ENCODE peak calls at places on chromosomes 6 and 20, in ten cellular contexts. M is H1, T is K562, N is mesenchymal stem cell, U is fibroblast of lung, W is neural progenitor cell, P is GM23248, E is A549, Z is neuronal stem cell, C is Karpas-422. O is an unnamed sample.

GRCh38 chr6:142377112-142377848 is 75.5 kb downstream of the ADGRG6 start:
- DNase-seq in M (peak), T (peak), N (peak), U (no peak), W (peak), P (no peak), E (no peak), Z (no peak), C (no peak), O (peak)

GRCh38 chr6:157557541-157557940 is 176.6 kb downstream of the ZDHHC14 start:
- DNase-seq in M (no peak), T (no peak), N (no peak), U (no peak), W (no peak), P (no peak), E (no peak), Z (no peak), C (no peak), O (no peak)

GRCh38 chr6:43402819-43403218 is 24.5 kb upstream of the ABCC10 start:
- DNase-seq in M (no peak), T (no peak), N (peak), U (no peak), W (no peak), P (peak), E (peak), Z (no peak), C (no peak), O (no peak)

GRCh38 chr6:13044390-13044789 is 283.9 kb downstream of the TBC1D7 start:
- DNase-seq in M (peak), T (peak), N (peak), U (no peak), W (no peak), P (peak), E (peak), Z (no peak), C (peak), O (peak)

GRCh38 chr6:2133718-2134310 is 111.6 kb downstream of the GMDS start:
- DNase-seq in M (no peak), T (no peak), N (no peak), U (no peak), W (no peak), P (no peak), E (no peak), Z (no peak), C (no peak), O (no peak)

GRCh38 chr6:142802124-142802523 is 142.9 kb downstream of the HIVEP2 start:
- DNase-seq in M (no peak), T (no peak), N (peak), U (peak), W (no peak), P (peak), E (peak), Z (no peak), C (no peak), O (peak)

GRCh38 chr6:53795702-53796450 is 1.1 kb downstream of the LRRC1 start:
- DNase-seq in M (peak), T (no peak), N (peak), U (no peak), W (peak), P (peak), E (no peak), Z (peak), C (no peak), O (peak)

GRCh38 chr6:133092199-133092598 is 149.0 kb upstream of the EYA4 start:
- DNase-seq in M (no peak), T (no peak), N (no peak), U (peak), W (no peak), P (no peak), E (no peak), Z (no peak), C (no peak), O (no peak)

GRCh38 chr6:12545837-12546658 is 170.5 kb upstream of the PHACTR1 start:
- DNase-seq in M (no peak), T (no peak), N (peak), U (no peak), W (no peak), P (peak), E (peak), Z (no peak), C (no peak), O (peak)

GRCh38 chr6:3489032-3489757 is 32.3 kb upstream of the SLC22A23 start:
- DNase-seq in M (no peak), T (no peak), N (no peak), U (no peak), W (no peak), P (peak), E (no peak), Z (no peak), C (no peak), O (peak)

GRCh38 chr6:1317302-1317815 is 5.5 kb downstream of the FOXQ1 start:
- DNase-seq in M (no peak), T (no peak), N (no peak), U (no peak), W (no peak), P (no peak), E (no peak), Z (no peak), C (no peak), O (no peak)

GRCh38 chr6:37283786-37284185 is 25.8 kb upstream of the TMEM217 start:
- DNase-seq in M (no peak), T (no peak), N (no peak), U (no peak), W (no peak), P (peak), E (no peak), Z (no peak), C (no peak), O (no peak)

GRCh38 chr20:46229478-46229877 is 78.8 kb downstream of the CDH22 start:
- DNase-seq in M (no peak), T (no peak), N (no peak), U (no peak), W (peak), P (peak), E (no peak), Z (no peak), C (peak), O (no peak)

GRCh38 chr6:27867051-27867940 is 44.9 kb downstream of the OR2B2 start:
- DNase-seq in M (peak), T (peak), N (peak), U (peak), W (peak), P (peak), E (no peak), Z (peak), C (peak), O (peak)

GRCh38 chr6:127737768-127738167 is 160.8 kb downstream of the C6orf58 start:
- DNase-seq in M (no peak), T (no peak), N (no peak), U (peak), W (no peak), P (peak), E (no peak), Z (no peak), C (no peak), O (peak)

GRCh38 chr6:100209323-100210137 is 215.5 kb upstream of the MCHR2 start:
- DNase-seq in M (no peak), T (peak), N (no peak), U (peak), W (no peak), P (peak), E (no peak), Z (no peak), C (no peak), O (no peak)

GRCh38 chr6:42970859-42971612 is 7.9 kb downstream of the PEX6 start:
- DNase-seq in M (no peak), T (peak), N (peak), U (no peak), W (no peak), P (peak), E (no peak), Z (no peak), C (no peak), O (no peak)

GRCh38 chr6:6320901-6321300 is 439 bp upstream of the F13A1 start:
- DNase-seq in M (peak), T (no peak), N (peak), U (no peak), W (peak), P (peak), E (no peak), Z (no peak), C (no peak), O (peak)

GRCh38 chr20:45253260-45253659 is 1.1 kb downstream of the SLPI start:
- DNase-seq in M (no peak), T (no peak), N (no peak), U (no peak), W (no peak), P (no peak), E (no peak), Z (no peak), C (no peak), O (no peak)

GRCh38 chr6:37566209-37566859 is 66.6 kb upstream of the CCDC167 start:
- DNase-seq in M (peak), T (peak), N (peak), U (peak), W (peak), P (peak), E (peak), Z (peak), C (peak), O (peak)

GRCh38 chr6:90434096-90434495 is 137.5 kb upstream of the BACH2 start:
- DNase-seq in M (no peak), T (peak), N (peak), U (no peak), W (peak), P (no peak), E (no peak), Z (no peak), C (no peak), O (no peak)

GRCh38 chr20:64182146-64182865 is 18.1 kb downstream of the MYT1 start:
- DNase-seq in M (no peak), T (no peak), N (no peak), U (no peak), W (no peak), P (no peak), E (no peak), Z (no peak), C (no peak), O (no peak)

GRCh38 chr6:37934276-37934675 is 114.7 kb downstream of the ZFAND3 start:
- DNase-seq in M (no peak), T (no peak), N (peak), U (no peak), W (no peak), P (peak), E (no peak), Z (no peak), C (no peak), O (no peak)

GRCh38 chr6:135212020-135212806 is 31.1 kb downstream of the MYB start:
- DNase-seq in M (no peak), T (no peak), N (peak), U (peak), W (no peak), P (peak), E (no peak), Z (no peak), C (no peak), O (peak)

GRCh38 chr20:60632420-60633262 is 619.4 kb upstream of the CDH4 start:
- DNase-seq in M (no peak), T (no peak), N (no peak), U (peak), W (no peak), P (peak), E (no peak), Z (no peak), C (no peak), O (no peak)

GRCh38 chr6:36334343-36334742 is 2.3 kb downstream of the BNIP5 start:
- DNase-seq in M (no peak), T (no peak), N (no peak), U (no peak), W (no peak), P (no peak), E (no peak), Z (no peak), C (no peak), O (no peak)

GRCh38 chr6:80259113-80259512 is 152.6 kb downstream of the BCKDHB start:
- DNase-seq in M (no peak), T (no peak), N (no peak), U (no peak), W (no peak), P (no peak), E (no peak), Z (no peak), C (no peak), O (no peak)

GRCh38 chr6:144585217-144585814 is 300.2 kb downstream of the UTRN start:
- DNase-seq in M (no peak), T (peak), N (peak), U (peak), W (peak), P (peak), E (peak), Z (peak), C (peak), O (peak)

GRCh38 chr6:157216570-157216969 is 106.7 kb downstream of the TMEM242 start:
- DNase-seq in M (peak), T (no peak), N (no peak), U (no peak), W (no peak), P (no peak), E (no peak), Z (no peak), C (no peak), O (no peak)

GRCh38 chr6:16690244-16691142 is 70.8 kb downstream of the ATXN1 start:
- DNase-seq in M (no peak), T (no peak), N (peak), U (peak), W (no peak), P (peak), E (no peak), Z (no peak), C (no peak), O (peak)

DNA sequence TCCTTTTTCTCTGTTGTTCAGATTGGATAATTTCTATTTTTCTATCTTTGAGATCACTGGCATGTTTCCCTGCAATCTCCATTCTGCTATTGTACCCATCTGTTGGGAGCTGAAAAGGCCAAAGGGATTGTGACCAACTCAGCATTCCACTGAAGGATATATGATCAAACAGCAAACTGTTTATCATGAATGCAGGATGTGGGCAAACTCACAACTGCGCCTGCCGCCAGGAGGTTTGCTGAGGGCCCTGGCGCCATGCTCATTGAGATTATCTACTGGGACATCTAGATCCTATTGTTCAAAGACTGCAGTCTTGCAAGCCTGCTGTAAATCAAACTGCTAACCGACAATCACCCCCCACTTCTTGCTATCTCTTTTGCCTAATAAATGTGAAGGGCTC is 3.8 kb upstream of the FKBP1A start:
- DNase-seq in M (no peak), T (no peak), N (no peak), U (no peak), W (no peak), P (no peak), E (no peak), Z (no peak), C (no peak), O (no peak)
- H3K27ac ChIP-seq in M (no peak), T (no peak), N (no peak), U (no peak), W (no peak), P (no peak), E (no peak), Z (no peak), C (no peak), O (no peak)

DNA sequence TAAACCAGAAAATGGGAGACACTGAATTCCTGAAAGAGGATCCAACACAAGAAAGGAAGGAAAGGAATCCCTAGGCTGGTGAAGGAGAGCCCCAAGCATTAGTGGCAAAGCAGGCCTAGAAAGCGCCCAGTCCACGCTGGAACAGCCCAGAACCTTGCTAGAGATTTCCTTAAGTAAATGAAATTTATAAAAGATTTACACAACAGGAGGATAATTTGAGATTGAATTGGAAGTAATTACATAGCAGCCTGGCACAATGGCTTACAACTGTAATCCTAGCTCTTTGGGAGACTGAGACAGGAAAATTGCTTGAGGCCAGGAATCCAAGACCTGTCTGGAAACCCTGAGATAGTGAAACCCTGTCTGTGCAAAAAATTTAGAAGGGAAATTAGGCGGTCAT is 26.8 kb upstream of the C20orf144 start:
- DNase-seq in M (no peak), T (no peak), N (no peak), U (no peak), W (no peak), P (no peak), E (no peak), Z (no peak), C (no peak), O (no peak)
- H3K4me2 ChIP-seq in M (no peak), T (no peak), N (no peak), U (no peak), W (no peak), P (no peak), E (no peak), Z (no peak), C (no peak), O (no peak)

DNA sequence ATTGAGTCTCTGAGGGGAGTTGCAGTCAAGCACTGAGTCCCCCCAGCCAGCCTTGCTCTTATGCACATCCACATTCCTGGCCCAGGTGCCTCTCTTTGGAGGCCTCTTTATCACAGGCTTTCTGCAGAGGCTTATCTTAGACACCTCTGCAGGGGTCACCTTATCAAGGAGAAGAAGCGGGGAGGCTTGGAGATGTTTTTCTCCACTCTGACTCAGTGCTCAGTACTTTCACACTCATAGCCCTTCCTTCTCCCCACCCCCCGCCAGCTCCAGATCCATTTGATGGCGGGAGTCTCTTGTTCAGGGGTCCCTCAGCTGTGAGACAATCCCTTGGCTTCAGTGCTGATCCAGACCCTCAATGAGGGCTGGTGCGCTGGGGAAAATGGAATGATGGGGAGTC is 132.1 kb upstream of the TSHZ2 start:
- DNase-seq in M (no peak), T (no peak), N (no peak), U (no peak), W (no peak), P (no peak), E (no peak), Z (no peak), C (no peak), O (no peak)
- H3K27ac ChIP-seq in M (no peak), T (no peak), N (no peak), U (no peak), W (no peak), P (no peak), E (no peak), Z (no peak), C (no peak), O (no peak)

GRCh38 chr6:39794231-39794630 is 2.1 kb downstream of the DAAM2 start:
- DNase-seq in M (no peak), T (no peak), N (no peak), U (no peak), W (no peak), P (no peak), E (no peak), Z (no peak), C (no peak), O (no peak)
- H3K4me2 ChIP-seq in M (no peak), T (no peak), N (no peak), U (peak), W (no peak), P (no peak), E (no peak), Z (no peak), C (no peak), O (no peak)

DNA sequence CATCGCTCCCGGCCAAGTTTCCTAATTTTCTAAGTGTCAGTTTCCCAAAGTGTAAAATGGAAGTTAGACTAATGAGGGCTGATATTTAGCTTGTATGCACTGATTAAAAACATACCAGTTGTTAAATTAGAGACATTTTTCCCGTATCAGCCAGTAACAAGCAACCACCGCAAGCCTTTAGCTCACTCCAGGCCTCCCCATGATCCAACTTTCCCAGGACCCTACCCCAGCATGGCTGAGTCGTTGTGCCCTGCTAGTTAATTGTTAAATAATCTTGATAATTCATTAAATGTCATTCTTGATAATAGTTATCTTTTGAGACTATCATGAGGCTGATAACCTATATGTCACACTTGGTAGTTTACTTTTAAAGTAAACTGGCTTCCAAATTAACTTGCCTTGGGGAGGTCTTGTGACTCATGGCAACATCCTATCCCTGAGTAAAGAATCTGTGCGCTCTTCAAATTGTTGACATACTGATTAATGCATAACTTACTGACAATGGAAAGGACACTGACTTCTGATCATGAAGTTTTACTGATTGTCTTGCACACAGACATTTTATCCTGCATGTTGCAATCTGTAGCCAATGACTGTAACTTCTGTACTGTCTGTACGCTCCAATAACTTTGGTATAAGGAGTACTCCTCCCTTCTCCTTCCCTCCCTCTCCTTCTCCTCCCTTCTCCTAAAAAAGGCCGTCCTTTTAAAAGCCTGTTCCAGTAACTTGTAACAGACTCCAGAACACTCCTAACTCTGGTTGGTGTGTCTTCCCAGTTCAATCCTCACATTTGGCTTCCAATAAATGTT is 6.3 kb upstream of the GTF3C6 start:
- DNase-seq in M (no peak), T (no peak), N (peak), U (peak), W (no peak), P (peak), E (peak), Z (no peak), C (no peak), O (peak)
- H3K27ac ChIP-seq in M (no peak), T (no peak), N (peak), U (no peak), W (no peak), P (peak), E (peak), Z (no peak), C (no peak), O (no peak)

GRCh38 chr6:105798057-105798456 is 288.1 kb upstream of the PRDM1 start:
- DNase-seq in M (no peak), T (no peak), N (peak), U (peak), W (no peak), P (peak), E (no peak), Z (no peak), C (no peak), O (no peak)

GRCh38 chr6:105795913-105796517 is 290.1 kb upstream of the PRDM1 start:
- DNase-seq in M (no peak), T (no peak), N (peak), U (no peak), W (no peak), P (peak), E (peak), Z (no peak), C (no peak), O (no peak)

GRCh38 chr6:105799051-105799450 is 287.1 kb upstream of the PRDM1 start:
- DNase-seq in M (no peak), T (no peak), N (no peak), U (peak), W (no peak), P (peak), E (no peak), Z (no peak), C (no peak), O (no peak)

GRCh38 chr6:105794870-105795269 is 291.3 kb upstream of the PRDM1 start:
- DNase-seq in M (no peak), T (no peak), N (no peak), U (no peak), W (no peak), P (peak), E (no peak), Z (no peak), C (no peak), O (no peak)

GRCh38 chr6:105797313-105797970 is 288.7 kb upstream of the PRDM1 start:
- DNase-seq in M (no peak), T (no peak), N (no peak), U (no peak), W (no peak), P (no peak), E (no peak), Z (no peak), C (no peak), O (no peak)
- H3K4me2 ChIP-seq in M (no peak), T (no peak), N (no peak), U (peak), W (no peak), P (peak), E (peak), Z (no peak), C (no peak), O (no peak)

GRCh38 chr6:57224769-57225515 is 2.8 kb upstream of the RAB23 start:
- DNase-seq in M (no peak), T (peak), N (peak), U (peak), W (no peak), P (peak), E (no peak), Z (no peak), C (no peak), O (peak)
- H3K27ac ChIP-seq in M (no peak), T (no peak), N (no peak), U (no peak), W (no peak), P (peak), E (no peak), Z (no peak), C (no peak), O (no peak)

GRCh38 chr6:30769853-30770160 is 25.5 kb upstream of the IER3 start:
- DNase-seq in M (no peak), T (no peak), N (no peak), U (no peak), W (no peak), P (no peak), E (no peak), Z (no peak), C (no peak), O (no peak)
- H3K4me2 ChIP-seq in M (no peak), T (peak), N (no peak), U (peak), W (peak), P (peak), E (peak), Z (no peak), C (no peak), O (peak)

GRCh38 chr20:44134897-44135810 is 51.8 kb downstream of the JPH2 start:
- DNase-seq in M (no peak), T (no peak), N (no peak), U (no peak), W (no peak), P (peak), E (no peak), Z (no peak), C (peak), O (no peak)
- H3K27ac ChIP-seq in M (no peak), T (no peak), N (no peak), U (no peak), W (no peak), P (no peak), E (no peak), Z (no peak), C (no peak), O (no peak)

O was measured in mammary epithelial cell.